ENCODE peak calls at places on chromosomes 2 and 18, in five cellular contexts. H is K562, L is H1, S is HepG2, A is HCT116. P is an unnamed sample.

GRCh38 chr2:20353597-20353996 is 3.0 kb upstream of the PUM2 start:
- DNase-seq in H (no peak), L (no peak), S (no peak), A (no peak), P (no peak)

GRCh38 chr2:111984213-111984604 is 70.9 kb upstream of the TMEM87B start:
- DNase-seq in H (no peak), L (no peak), S (no peak), A (no peak), P (no peak)

GRCh38 chr2:287471-287885 is 413 bp downstream of the ALKAL2 start:
- DNase-seq in H (no peak), L (peak; percentile 58), S (no peak), A (no peak), P (no peak)

GRCh38 chr2:176892818-176893217 is 319.8 kb upstream of the HNRNPA3 start:
- DNase-seq in H (no peak), L (no peak), S (no peak), A (no peak), P (no peak)

GRCh38 chr18:9642799-9643445 is 28.6 kb upstream of the PPP4R1 start:
- DNase-seq in H (no peak), L (no peak), S (no peak), A (no peak), P (no peak)

GRCh38 chr18:13553449-13553848 is 172.9 kb downstream of the FAM210A start:
- DNase-seq in H (no peak), L (no peak), S (no peak), A (no peak), P (no peak)

GRCh38 chr2:173229086-173229485 is 125.6 kb upstream of the CDCA7 start:
- DNase-seq in H (no peak), L (no peak), S (no peak), A (no peak), P (no peak)

GRCh38 chr2:235847576-235847975 is 320.6 kb downstream of the GBX2 start:
- DNase-seq in H (no peak), L (no peak), S (no peak), A (no peak), P (no peak)

GRCh38 chr2:128500136-128500800 is 181.6 kb upstream of the HS6ST1 start:
- DNase-seq in H (no peak), L (peak; percentile 35), S (no peak), A (no peak), P (no peak)

DNA sequence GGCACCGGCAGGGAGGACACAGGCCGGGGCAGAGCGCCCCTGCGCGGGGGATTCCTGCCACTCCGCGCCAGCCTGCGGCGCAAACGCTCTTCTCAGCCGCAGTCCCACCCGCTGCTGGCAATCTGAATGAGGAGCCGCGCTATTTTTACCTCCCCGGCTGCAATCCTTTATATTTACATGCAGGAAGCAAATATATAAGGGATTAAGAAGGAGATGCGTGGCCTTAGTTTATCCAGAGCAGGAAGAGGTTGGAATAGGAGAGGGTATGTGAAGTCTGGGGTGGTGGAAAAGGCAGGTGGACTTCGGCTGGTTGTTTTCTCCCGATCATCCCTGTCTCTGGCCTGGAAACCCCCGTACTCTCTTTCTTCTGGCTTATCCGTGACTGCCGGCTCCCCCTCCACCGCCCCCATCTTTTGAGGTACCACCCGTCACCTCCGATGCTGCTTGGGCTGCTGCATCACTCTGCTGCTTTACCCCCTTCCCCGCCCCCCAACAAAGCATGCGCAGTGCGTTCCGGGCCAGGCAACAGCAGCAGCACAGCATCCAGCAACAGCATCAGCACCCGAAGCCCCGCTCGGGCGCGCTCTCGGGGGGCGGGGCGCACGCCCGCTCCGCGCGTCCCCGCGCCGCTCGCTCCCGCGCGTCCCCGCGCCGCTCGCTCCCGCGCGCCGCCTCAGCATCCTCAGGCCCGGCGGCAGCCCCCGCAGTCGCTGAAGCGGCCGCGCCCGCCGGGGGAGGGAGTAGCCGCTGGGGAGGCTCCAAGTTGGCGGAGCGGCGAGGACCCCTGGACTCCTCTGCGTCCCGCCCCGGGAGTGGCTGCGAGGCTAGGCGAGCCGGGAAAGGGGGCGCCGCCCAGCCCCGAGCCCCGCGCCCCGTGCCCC is at the start of gene ADAM23:
- DNase-seq in H (peak; percentile 15), L (peak; percentile 84), S (no peak), A (no peak), P (no peak)
- TF ChIP-seq SRF in H (no peak), L (no peak), S (no peak), A (no peak), P (no peak)

GRCh38 chr2:60808330-60808801 is 52.3 kb downstream of the PAPOLG start:
- DNase-seq in H (peak; percentile 91), L (peak; percentile 48), S (peak; percentile 39), A (no peak), P (no peak)
- TF ChIP-seq SRF in H (peak; percentile 60), L (no peak), S (no peak), A (no peak), P (no peak)

DNA sequence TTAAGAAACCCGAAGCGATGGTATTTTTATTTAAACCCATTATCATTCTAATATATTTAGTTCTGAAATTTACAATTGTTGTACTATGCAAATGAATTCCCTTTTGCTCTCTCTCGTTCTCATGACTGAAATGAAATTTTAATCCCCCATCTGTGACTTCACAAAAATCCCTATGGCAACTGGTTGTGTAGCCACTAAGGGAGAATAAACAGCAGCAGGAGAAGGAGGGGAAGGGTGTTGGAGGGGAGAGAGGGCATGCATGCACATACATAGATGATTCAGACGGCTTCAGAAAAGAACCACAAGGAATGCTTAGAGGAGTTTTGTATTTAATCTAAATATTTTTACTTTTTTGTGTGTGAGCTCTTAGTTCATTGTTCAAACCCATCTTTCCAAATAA is 36.8 kb downstream of the CPS1 start:
- DNase-seq in H (no peak), L (no peak), S (no peak), A (no peak), P (no peak)
- TF ChIP-seq SRF in H (no peak), L (no peak), S (no peak), A (no peak), P (no peak)

GRCh38 chr2:42748846-42749245 is 15.1 kb downstream of the OXER1 start:
- DNase-seq in H (no peak), L (no peak), S (no peak), A (no peak), P (no peak)

GRCh38 chr2:42741140-42741539 is 22.8 kb downstream of the OXER1 start:
- DNase-seq in H (no peak), L (no peak), S (no peak), A (no peak), P (no peak)

GRCh38 chr2:42747422-42747821 is 16.5 kb downstream of the OXER1 start:
- DNase-seq in H (no peak), L (no peak), S (no peak), A (no peak), P (no peak)

GRCh38 chr2:42742740-42743666 is 20.9 kb downstream of the OXER1 start:
- DNase-seq in H (no peak), L (no peak), S (no peak), A (no peak), P (no peak)

DNA sequence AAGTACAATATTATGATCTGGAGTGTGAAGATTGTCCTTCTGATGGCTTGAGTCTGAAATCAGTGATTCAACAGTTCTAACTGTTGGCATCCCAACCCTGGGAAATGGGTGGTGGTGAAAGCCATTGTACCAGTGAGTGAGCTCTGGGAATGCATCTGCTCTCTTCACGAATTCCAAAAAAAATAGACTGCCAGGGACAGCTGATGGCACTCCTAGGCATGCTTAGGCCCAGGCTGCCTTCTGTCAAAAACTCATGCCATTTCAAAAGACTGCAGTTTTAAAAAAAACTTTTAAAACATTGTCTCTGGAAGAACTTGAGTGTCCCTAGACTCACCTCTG is 20.3 kb downstream of the OXER1 start:
- DNase-seq in H (no peak), L (no peak), S (no peak), A (no peak), P (no peak)
- TF ChIP-seq SRF in H (no peak), L (no peak), S (no peak), A (no peak), P (no peak)

DNA sequence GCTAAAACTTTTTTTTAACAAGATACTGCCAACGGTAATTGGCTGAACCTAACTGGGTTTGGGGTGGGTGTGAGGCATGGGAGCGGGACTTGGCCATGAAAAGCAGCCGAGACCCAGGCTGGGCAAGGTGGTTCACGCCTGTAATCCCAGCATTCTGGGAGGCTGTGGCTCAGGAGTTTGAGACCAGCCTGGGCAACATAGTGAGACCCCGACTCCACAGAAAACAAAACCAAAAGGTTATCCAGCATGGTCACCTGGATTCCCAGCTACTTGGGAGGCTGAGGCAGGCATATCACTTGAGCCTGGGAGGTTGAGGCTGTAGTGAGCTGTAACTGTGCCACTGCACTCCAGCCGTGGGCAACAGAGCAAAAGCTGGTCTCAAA is 11.0 kb upstream of the SEMA4C start:
- DNase-seq in H (no peak), L (no peak), S (no peak), A (no peak), P (no peak)
- TF ChIP-seq SRF in H (no peak), L (no peak), S (no peak), A (no peak), P (no peak)

DNA sequence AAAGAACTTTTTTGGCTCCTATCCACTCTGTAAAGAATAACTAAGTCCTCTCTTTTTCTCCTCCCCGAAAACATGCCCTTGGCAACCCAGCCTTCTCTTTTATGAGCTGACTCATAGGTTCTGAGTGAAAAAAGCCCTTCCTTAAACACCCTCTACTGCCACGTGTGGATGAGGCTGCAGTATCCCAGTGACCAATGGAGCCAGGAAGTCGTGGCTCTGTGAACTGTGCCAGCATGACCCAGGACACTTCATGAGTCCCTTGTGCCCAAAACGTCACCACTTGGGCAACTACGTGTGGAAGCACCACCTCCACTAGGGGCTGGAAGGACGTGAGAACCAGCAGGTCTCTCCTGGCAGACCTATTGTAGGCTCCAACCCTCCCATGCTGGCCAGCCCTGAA is 349.6 kb downstream of the TNS1 start:
- DNase-seq in H (no peak), L (no peak), S (no peak), A (peak; percentile 46), P (no peak)
- TF ChIP-seq SRF in H (no peak), L (no peak), S (no peak), A (no peak), P (no peak)

DNA sequence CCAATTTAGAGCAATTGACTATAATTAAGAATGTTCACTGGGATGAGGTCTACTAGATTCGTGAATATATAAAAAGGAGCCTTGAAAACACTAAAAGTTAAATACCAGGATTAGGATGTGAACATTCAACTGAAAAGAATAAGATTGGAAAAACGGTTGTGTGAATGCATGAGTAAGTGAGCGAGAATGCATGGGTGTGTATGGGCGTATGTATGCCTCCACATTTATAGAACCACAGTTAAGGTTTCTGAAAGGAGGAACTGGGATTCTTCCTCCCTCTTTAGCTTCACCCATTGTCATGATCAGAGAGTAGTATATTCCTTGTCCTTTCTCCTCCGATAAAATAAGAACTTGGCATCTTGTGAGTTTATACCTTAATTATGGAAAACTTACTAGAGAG is 151.1 kb upstream of the UBE2E3 start:
- DNase-seq in H (no peak), L (no peak), S (no peak), A (no peak), P (no peak)
- TF ChIP-seq SRF in H (no peak), L (no peak), S (no peak), A (no peak), P (no peak)

P was measured in GM12878.